ENCODE peak calls at places on chromosomes 3 and 15, in four cellular contexts. W is right lobe of liver; I is AG04450; P is CD8-positive, alpha-beta memory T cell. Z is an unnamed sample.
A peak's percentile ranks its signal among the peaks of the same experiment; 100 is the strongest.

GRCh38 chr3:56926513-56927282 is 124.9 kb upstream of the ARHGEF3 start:
- DNase-seq in P (no peak), W (no peak), I (no peak), Z (no peak)

GRCh38 chr15:69595009-69595825 is 142.6 kb downstream of the RPLP1 start:
- DNase-seq in W (peak; percentile 55), P (no peak), I (no peak), Z (peak; percentile 86)

GRCh38 chr3:5058463-5058862 is 63.6 kb upstream of the ARL8B start:
- DNase-seq in P (no peak), W (no peak), I (no peak), Z (no peak)

GRCh38 chr15:94674251-94674650 is 442.9 kb downstream of the MCTP2 start:
- DNase-seq in I (no peak), P (no peak), W (no peak), Z (no peak)

GRCh38 chr3:188284455-188285212 is 130.7 kb downstream of the LPP start:
- DNase-seq in P (no peak), W (no peak), I (no peak), Z (no peak)

GRCh38 chr3:73848173-73848751 is 223.5 kb upstream of the PDZRN3 start:
- DNase-seq in W (no peak), I (no peak), P (no peak), Z (no peak)

GRCh38 chr3:55968331-55968730 is 481.2 kb upstream of the WNT5A start:
- DNase-seq in P (no peak), W (no peak), I (no peak), Z (no peak)

GRCh38 chr15:77646104-77646694 is 13.5 kb upstream of the LINGO1 start:
- DNase-seq in P (no peak), W (no peak), I (no peak), Z (no peak)

GRCh38 chr3:108117245-108117644 is 26.4 kb upstream of the CD47 start:
- DNase-seq in W (no peak), I (no peak), P (no peak), Z (no peak)

GRCh38 chr15:83844742-83845141 is 190.8 kb downstream of the ADAMTSL3 start:
- DNase-seq in I (no peak), W (no peak), P (no peak), Z (no peak)

GRCh38 chr3:27666708-27667107 is 55.4 kb downstream of the EOMES start:
- DNase-seq in P (no peak), I (peak; percentile 59), W (peak; percentile 51), Z (peak; percentile 79)

GRCh38 chr3:50213383-50213782 is 8.3 kb downstream of the SLC38A3 start:
- DNase-seq in P (no peak), I (no peak), W (no peak), Z (no peak)

GRCh38 chr15:100714749-100715342 is 112.5 kb downstream of the ASB7 start:
- DNase-seq in I (no peak), W (no peak), P (no peak), Z (no peak)

GRCh38 chr3:138949445-138950005 is 2.5 kb downstream of the FOXL2NB start:
- DNase-seq in P (no peak), W (no peak), I (no peak), Z (no peak)

GRCh38 chr3:23324745-23325144 is 121.6 kb downstream of the UBE2E2 start:
- DNase-seq in W (no peak), P (no peak), I (peak; percentile 8), Z (no peak)

GRCh38 chr15:39704684-39705083 is 78.0 kb downstream of the FSIP1 start:
- DNase-seq in P (no peak), W (no peak), I (no peak), Z (no peak)

GRCh38 chr3:13879946-13880810 is at the start of gene WNT7A:
- DNase-seq in W (no peak), I (no peak), P (peak; percentile 70), Z (no peak)

GRCh38 chr3:12959838-12960378 is 113.3 kb downstream of the IQSEC1 start:
- DNase-seq in W (no peak), P (no peak), I (no peak), Z (no peak)

GRCh38 chr3:87833039-87833377 is 225.8 kb downstream of the CGGBP1 start:
- DNase-seq in P (no peak), I (no peak), W (no peak), Z (no peak)

GRCh38 chr15:39202641-39203040 is 378.2 kb upstream of the THBS1 start:
- DNase-seq in W (no peak), P (no peak), I (no peak), Z (no peak)

GRCh38 chr15:76321171-76321570 is 9.9 kb upstream of the ETFA start:
- DNase-seq in P (no peak), W (no peak), I (no peak), Z (no peak)

GRCh38 chr15:27561816-27562215 is 537.3 kb downstream of the OCA2 start:
- DNase-seq in I (no peak), P (no peak), W (no peak), Z (no peak)

GRCh38 chr15:85694086-85694485 is 100.6 kb downstream of the KLHL25 start:
- DNase-seq in P (no peak), I (no peak), W (no peak), Z (no peak)

GRCh38 chr3:86173401-86173800 is 817.5 kb downstream of the VGLL3 start:
- DNase-seq in I (no peak), W (no peak), P (no peak), Z (no peak)

GRCh38 chr15:40333922-40334492 is 6.7 kb downstream of the CCDC9B start:
- DNase-seq in W (no peak), P (no peak), I (no peak), Z (peak; percentile 63)

GRCh38 chr3:15161113-15161512 is 44.9 kb upstream of the CAPN7 start:
- DNase-seq in I (no peak), P (no peak), W (no peak), Z (no peak)

GRCh38 chr15:95615436-95615835 is 715.1 kb upstream of the NR2F2 start:
- DNase-seq in I (no peak), P (no peak), W (no peak), Z (no peak)

GRCh38 chr3:42161050-42161935 is 70.1 kb downstream of the TRAK1 start:
- DNase-seq in W (no peak), I (no peak), P (no peak), Z (no peak)

GRCh38 chr3:52355526-52355925 is 39.4 kb downstream of the DNAH1 start:
- DNase-seq in I (no peak), P (peak; percentile 34), W (no peak), Z (peak; percentile 7)

GRCh38 chr3:177427096-177427495 is 229.8 kb upstream of the TBL1XR1 start:
- DNase-seq in W (no peak), P (peak; percentile 52), I (no peak), Z (no peak)

GRCh38 chr15:70761931-70762468 is 1.4 kb downstream of the UACA start:
- DNase-seq in I (no peak), W (no peak), P (no peak), Z (no peak)

GRCh38 chr15:90819850-90820249 is 48.5 kb upstream of the FURIN start:
- DNase-seq in I (no peak), W (peak; percentile 44), P (no peak), Z (no peak)

GRCh38 chr3:18593231-18593630 is 168.1 kb upstream of the SATB1 start:
- DNase-seq in W (no peak), I (no peak), P (no peak), Z (no peak)

GRCh38 chr3:171801738-171802600 is 8.3 kb downstream of the PLD1 start:
- DNase-seq in W (no peak), I (peak; percentile 68), P (no peak), Z (no peak)

GRCh38 chr15:25242957-25243799 is 195.6 kb downstream of the UBE3A start:
- DNase-seq in P (peak; percentile 26), I (no peak), W (peak; percentile 23), Z (peak; percentile 3)
- H3K9me3 ChIP-seq in P (no peaks in the 10 kb centered on the region), I (peaks cover 99% of the 10 kb centered on the region), W (no peaks in the 10 kb centered on the region), Z (no peaks in the 10 kb centered on the region)

DNA sequence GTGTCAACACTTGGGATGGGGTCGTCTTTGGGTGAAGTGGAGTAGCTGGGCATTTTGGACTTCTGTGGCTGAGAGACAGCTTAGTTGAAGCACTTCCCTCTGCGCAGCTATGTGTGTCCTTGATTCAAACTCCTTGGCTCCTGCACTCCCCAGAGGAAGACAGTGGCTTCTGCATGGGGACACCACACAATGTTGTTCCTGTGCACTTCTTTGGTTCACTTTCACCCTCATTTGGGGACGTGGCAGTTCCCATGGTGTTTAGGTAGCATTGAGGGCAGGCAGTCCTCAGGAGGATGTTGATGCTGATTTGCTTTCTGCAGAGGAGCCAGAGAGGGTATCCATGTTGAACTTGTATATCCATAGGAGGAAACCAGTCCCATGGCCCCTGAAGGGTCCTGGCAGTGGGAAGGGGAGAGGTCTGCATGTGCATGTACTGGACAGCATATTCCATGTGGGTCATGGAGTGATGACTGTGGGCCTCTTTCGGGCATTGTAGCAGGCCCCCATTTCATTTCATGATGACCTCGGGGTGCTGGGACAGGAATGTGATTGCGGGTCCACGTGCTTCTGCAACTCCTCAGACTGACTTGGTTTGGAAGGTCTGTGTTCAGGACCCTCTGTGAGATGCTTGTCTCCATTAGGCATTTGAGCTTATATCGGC is 135.4 kb downstream of the SNRPN start:
- DNase-seq in W (peak; percentile 9), P (no peak), I (no peak), Z (no peak)
- H3K9me3 ChIP-seq in W (peaks cover 4% of the 10 kb centered on the region), P (peaks cover 43% of the 10 kb centered on the region), I (peaks cover 63% of the 10 kb centered on the region), Z (peaks cover 67% of the 10 kb centered on the region)

GRCh38 chr15:25181290-25182097 is 226.7 kb downstream of the SNRPN start:
- DNase-seq in P (peak; percentile 20), W (peak; percentile 25), I (no peak), Z (peak; percentile 26)

GRCh38 chr15:25178835-25179672 is 224.3 kb downstream of the SNRPN start:
- DNase-seq in I (no peak), W (no peak), P (peak; percentile 17), Z (peak; percentile 2)

GRCh38 chr15:25179673-25180511 is 225.1 kb downstream of the SNRPN start:
- DNase-seq in W (peak; percentile 39), P (peak; percentile 26), I (no peak), Z (peak; percentile 7)

GRCh38 chr15:25182098-25182478 is 227.3 kb downstream of the SNRPN start:
- DNase-seq in W (no peak), P (no peak), I (no peak), Z (no peak)

DNA sequence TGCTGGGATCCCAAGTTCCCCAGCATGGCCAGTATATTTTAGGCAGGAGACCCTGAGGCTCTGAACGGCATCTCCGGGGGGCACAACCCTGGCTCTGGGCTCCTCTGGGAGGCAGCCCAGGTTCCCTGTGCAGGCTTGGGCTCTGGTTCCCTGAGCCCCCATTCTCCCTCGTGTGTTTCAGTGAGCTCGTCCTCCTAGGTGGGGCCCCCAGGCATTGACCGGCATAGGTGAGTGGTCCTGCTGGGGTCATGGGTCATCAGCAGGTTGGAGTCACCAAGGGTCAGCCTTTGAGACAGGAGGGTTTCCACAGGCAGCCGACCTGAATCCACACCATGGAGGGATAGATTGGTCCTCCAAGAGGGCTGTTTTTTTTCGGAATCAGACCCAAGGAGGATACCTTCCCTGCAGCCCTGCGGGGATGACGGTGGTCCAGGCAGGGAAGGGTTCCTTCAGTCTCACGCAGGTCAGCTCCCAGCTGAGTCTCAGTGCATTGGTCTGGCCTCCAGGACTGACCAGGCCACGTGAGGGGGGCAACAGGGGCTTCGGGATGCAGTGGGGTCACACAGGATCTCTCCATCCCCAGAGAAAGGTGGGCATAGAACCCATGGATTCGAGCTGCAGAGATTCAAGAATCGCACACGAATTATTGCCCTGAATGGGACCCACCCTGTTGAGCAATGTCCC is 226.0 kb downstream of the SNRPN start:
- DNase-seq in I (no peak), W (peak; percentile 26), P (peak; percentile 22), Z (no peak)
- H3K9me3 ChIP-seq in I (peaks cover 93% of the 10 kb centered on the region), W (no peaks in the 10 kb centered on the region), P (no peaks in the 10 kb centered on the region), Z (no peaks in the 10 kb centered on the region)

DNA sequence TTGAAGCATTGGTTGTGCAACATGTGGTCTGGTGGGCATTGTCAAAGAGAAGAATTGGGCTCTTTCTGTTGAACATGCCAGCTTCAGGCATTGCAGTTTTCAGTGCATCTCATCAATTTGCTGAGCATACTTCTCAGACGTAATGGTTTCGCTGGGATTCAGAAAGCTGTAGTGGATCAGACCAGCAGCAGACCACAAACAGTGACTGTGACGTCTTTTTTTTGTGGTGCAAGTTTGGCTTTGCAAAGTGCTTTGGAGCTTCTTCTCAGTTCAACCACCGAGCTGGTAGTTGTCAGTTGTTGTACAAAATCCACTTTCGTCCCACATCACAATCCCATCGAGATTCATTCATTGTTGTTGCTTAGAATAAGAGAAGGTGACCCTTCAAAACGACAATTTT is 84.5 kb downstream of the NPAP1 start:
- DNase-seq in P (no peak), I (no peak), W (no peak), Z (no peak)
- H3K9me3 ChIP-seq in P (no peaks in the 10 kb centered on the region), I (no peaks in the 10 kb centered on the region), W (no peaks in the 10 kb centered on the region), Z (no peaks in the 10 kb centered on the region)

Z was measured in psoas muscle.